ENCODE peak calls at places on chromosomes 12 and 14, in five cellular contexts. One of them, this sample, is unnamed.
A peak's percentile ranks its signal among the peaks of the same experiment; 100 is the strongest.

GRCh38 chr12:7628401-7628961 is 37.2 kb downstream of the APOBEC1 start:
- DNase-seq in Peyer's patch: no peak
- DNase-seq in ovary: no peak
- DNase-seq in neural progenitor cell: peak; percentile 76
- DNase-seq in uterus: no peak
- DNase-seq in this sample: peak; percentile 72

GRCh38 chr12:120668091-120668796 is 18.7 kb upstream of the MLEC start:
- DNase-seq in Peyer's patch: no peak
- DNase-seq in ovary: no peak
- DNase-seq in neural progenitor cell: peak; percentile 29
- DNase-seq in uterus: no peak
- DNase-seq in this sample: no peak

GRCh38 chr14:55454264-55455151 is 14.1 kb upstream of the TBPL2 start:
- DNase-seq in Peyer's patch: no peak
- DNase-seq in ovary: peak; percentile 74
- DNase-seq in neural progenitor cell: peak; percentile 16
- DNase-seq in uterus: peak; percentile 40
- DNase-seq in this sample: no peak

GRCh38 chr12:15887043-15887817 is 5.0 kb downstream of the STRAP start:
- DNase-seq in Peyer's patch: no peak
- DNase-seq in ovary: no peak
- DNase-seq in neural progenitor cell: no peak
- DNase-seq in uterus: no peak
- DNase-seq in this sample: no peak

GRCh38 chr14:99752486-99753121 is 40.6 kb upstream of the EML1 start:
- DNase-seq in Peyer's patch: no peak
- DNase-seq in ovary: no peak
- DNase-seq in neural progenitor cell: no peak
- DNase-seq in uterus: no peak
- DNase-seq in this sample: peak; percentile 54

GRCh38 chr12:3803865-3804472 is 51.1 kb upstream of the CRACR2A start:
- DNase-seq in Peyer's patch: peak; percentile 75
- DNase-seq in ovary: peak; percentile 81
- DNase-seq in neural progenitor cell: peak; percentile 82
- DNase-seq in uterus: peak; percentile 69
- DNase-seq in this sample: peak; percentile 78

GRCh38 chr12:120006248-120006975 is 17.4 kb downstream of the BICDL1 start:
- DNase-seq in Peyer's patch: no peak
- DNase-seq in ovary: no peak
- DNase-seq in neural progenitor cell: no peak
- DNase-seq in uterus: no peak
- DNase-seq in this sample: no peak

GRCh38 chr12:92164712-92165111 is 19.1 kb upstream of the BTG1 start:
- DNase-seq in Peyer's patch: no peak
- DNase-seq in ovary: no peak
- DNase-seq in neural progenitor cell: no peak
- DNase-seq in uterus: no peak
- DNase-seq in this sample: no peak

GRCh38 chr12:94561943-94562411 is 88.4 kb downstream of the TMCC3 start:
- DNase-seq in Peyer's patch: peak; percentile 28
- DNase-seq in ovary: no peak
- DNase-seq in neural progenitor cell: no peak
- DNase-seq in uterus: no peak
- DNase-seq in this sample: no peak

GRCh38 chr12:81294325-81295190 is 216.7 kb downstream of the ACSS3 start:
- DNase-seq in Peyer's patch: no peak
- DNase-seq in ovary: no peak
- DNase-seq in neural progenitor cell: no peak
- DNase-seq in uterus: no peak
- DNase-seq in this sample: no peak

GRCh38 chr12:75341873-75342272 is 7.4 kb downstream of the GLIPR1L1 start:
- DNase-seq in Peyer's patch: no peak
- DNase-seq in ovary: no peak
- DNase-seq in neural progenitor cell: no peak
- DNase-seq in uterus: no peak
- DNase-seq in this sample: no peak

GRCh38 chr14:42000450-42000849 is 393.8 kb downstream of the LRFN5 start:
- DNase-seq in Peyer's patch: no peak
- DNase-seq in ovary: no peak
- DNase-seq in neural progenitor cell: no peak
- DNase-seq in uterus: no peak
- DNase-seq in this sample: no peak

GRCh38 chr12:130480887-130481286 is 143.2 kb downstream of the PIWIL1 start:
- DNase-seq in Peyer's patch: no peak
- DNase-seq in ovary: no peak
- DNase-seq in neural progenitor cell: no peak
- DNase-seq in uterus: no peak
- DNase-seq in this sample: no peak

GRCh38 chr12:5626146-5626545 is 194.2 kb downstream of the NTF3 start:
- DNase-seq in Peyer's patch: no peak
- DNase-seq in ovary: no peak
- DNase-seq in neural progenitor cell: no peak
- DNase-seq in uterus: no peak
- DNase-seq in this sample: no peak

GRCh38 chr12:122473543-122474323 is 27.0 kb downstream of the ZCCHC8 start:
- DNase-seq in Peyer's patch: peak; percentile 12
- DNase-seq in ovary: peak; percentile 33
- DNase-seq in neural progenitor cell: no peak
- DNase-seq in uterus: peak; percentile 67
- DNase-seq in this sample: peak; percentile 48

GRCh38 chr14:68922201-68922613 is 56.9 kb downstream of the ACTN1 start:
- DNase-seq in Peyer's patch: no peak
- DNase-seq in ovary: no peak
- DNase-seq in neural progenitor cell: no peak
- DNase-seq in uterus: no peak
- DNase-seq in this sample: no peak

GRCh38 chr12:1502856-1503255 is 91.5 kb downstream of the FBXL14 start:
- DNase-seq in Peyer's patch: no peak
- DNase-seq in ovary: no peak
- DNase-seq in neural progenitor cell: no peak
- DNase-seq in uterus: no peak
- DNase-seq in this sample: peak; percentile 6

GRCh38 chr14:75831455-75831854 is 150.3 kb downstream of the TGFB3 start:
- DNase-seq in Peyer's patch: peak; percentile 31
- DNase-seq in ovary: peak; percentile 73
- DNase-seq in neural progenitor cell: no peak
- DNase-seq in uterus: peak; percentile 80
- DNase-seq in this sample: peak; percentile 84

GRCh38 chr14:104865631-104866441 is 768 bp downstream of the CEP170B start:
- DNase-seq in Peyer's patch: peak; percentile 19
- DNase-seq in ovary: peak; percentile 57
- DNase-seq in neural progenitor cell: peak; percentile 72
- DNase-seq in uterus: peak; percentile 73
- DNase-seq in this sample: peak; percentile 73

GRCh38 chr12:25052191-25053020 is 103.5 kb upstream of the BCAT1 start:
- DNase-seq in Peyer's patch: peak; percentile 67
- DNase-seq in ovary: no peak
- DNase-seq in neural progenitor cell: no peak
- DNase-seq in uterus: no peak
- DNase-seq in this sample: peak; percentile 42

GRCh38 chr14:65359503-65359902 is 53.0 kb upstream of the FUT8 start:
- DNase-seq in Peyer's patch: no peak
- DNase-seq in ovary: no peak
- DNase-seq in neural progenitor cell: no peak
- DNase-seq in uterus: no peak
- DNase-seq in this sample: no peak

GRCh38 chr12:70408004-70408790 is 42.1 kb downstream of the KCNMB4 start:
- DNase-seq in Peyer's patch: no peak
- DNase-seq in ovary: no peak
- DNase-seq in neural progenitor cell: no peak
- DNase-seq in uterus: no peak
- DNase-seq in this sample: no peak

GRCh38 chr12:49054096-49054495 is 6.5 kb downstream of the KMT2D start:
- DNase-seq in Peyer's patch: no peak
- DNase-seq in ovary: no peak
- DNase-seq in neural progenitor cell: no peak
- DNase-seq in uterus: no peak
- DNase-seq in this sample: no peak

GRCh38 chr12:90729741-90730140 is 225.2 kb downstream of the CCER1 start:
- DNase-seq in Peyer's patch: no peak
- DNase-seq in ovary: no peak
- DNase-seq in neural progenitor cell: no peak
- DNase-seq in uterus: no peak
- DNase-seq in this sample: no peak

GRCh38 chr12:104802198-104802597 is 155.9 kb downstream of the SLC41A2 start:
- DNase-seq in Peyer's patch: no peak
- DNase-seq in ovary: no peak
- DNase-seq in neural progenitor cell: no peak
- DNase-seq in uterus: no peak
- DNase-seq in this sample: no peak

GRCh38 chr14:35144029-35144428 is 21.7 kb downstream of the PRORP start:
- DNase-seq in Peyer's patch: no peak
- DNase-seq in ovary: no peak
- DNase-seq in neural progenitor cell: no peak
- DNase-seq in uterus: no peak
- DNase-seq in this sample: no peak

GRCh38 chr14:35197015-35197414 is 74.7 kb downstream of the PRORP start:
- DNase-seq in Peyer's patch: no peak
- DNase-seq in ovary: no peak
- DNase-seq in neural progenitor cell: no peak
- DNase-seq in uterus: no peak
- DNase-seq in this sample: no peak

GRCh38 chr14:36941783-36942521 is 230.5 kb downstream of the SLC25A21 start:
- DNase-seq in Peyer's patch: peak; percentile 17
- DNase-seq in ovary: peak; percentile 45
- DNase-seq in neural progenitor cell: peak; percentile 76
- DNase-seq in uterus: peak; percentile 56
- DNase-seq in this sample: peak; percentile 67

GRCh38 chr14:97977711-97978261 is 1180.6 kb downstream of the VRK1 start:
- DNase-seq in Peyer's patch: peak; percentile 70
- DNase-seq in ovary: peak; percentile 88
- DNase-seq in neural progenitor cell: no peak
- DNase-seq in uterus: peak; percentile 86
- DNase-seq in this sample: peak; percentile 6

GRCh38 chr14:97978336-97978735 is 1181.2 kb downstream of the VRK1 start:
- DNase-seq in Peyer's patch: peak; percentile 59
- DNase-seq in ovary: peak; percentile 79
- DNase-seq in neural progenitor cell: peak; percentile 88
- DNase-seq in uterus: peak; percentile 78
- DNase-seq in this sample: no peak

GRCh38 chr14:97970222-97970621 is 1173.0 kb downstream of the VRK1 start:
- DNase-seq in Peyer's patch: no peak
- DNase-seq in ovary: no peak
- DNase-seq in neural progenitor cell: no peak
- DNase-seq in uterus: no peak
- DNase-seq in this sample: no peak

GRCh38 chr14:97976861-97977260 is 1179.7 kb downstream of the VRK1 start:
- DNase-seq in Peyer's patch: no peak
- DNase-seq in ovary: no peak
- DNase-seq in neural progenitor cell: no peak
- DNase-seq in uterus: no peak
- DNase-seq in this sample: no peak

GRCh38 chr14:97975960-97976359 is 1178.8 kb downstream of the VRK1 start:
- DNase-seq in Peyer's patch: no peak
- DNase-seq in ovary: no peak
- DNase-seq in neural progenitor cell: no peak
- DNase-seq in uterus: no peak
- DNase-seq in this sample: no peak
- H3K27ac ChIP-seq in Peyer's patch: peak overlapping the region; percentile 85
- H3K27ac ChIP-seq in ovary: no peak overlapping the region
- H3K27ac ChIP-seq in neural progenitor cell: no peak overlapping the region
- H3K27ac ChIP-seq in uterus: peak overlapping the region; percentile 82
- H3K27ac ChIP-seq in this sample: no peak overlapping the region

DNA sequence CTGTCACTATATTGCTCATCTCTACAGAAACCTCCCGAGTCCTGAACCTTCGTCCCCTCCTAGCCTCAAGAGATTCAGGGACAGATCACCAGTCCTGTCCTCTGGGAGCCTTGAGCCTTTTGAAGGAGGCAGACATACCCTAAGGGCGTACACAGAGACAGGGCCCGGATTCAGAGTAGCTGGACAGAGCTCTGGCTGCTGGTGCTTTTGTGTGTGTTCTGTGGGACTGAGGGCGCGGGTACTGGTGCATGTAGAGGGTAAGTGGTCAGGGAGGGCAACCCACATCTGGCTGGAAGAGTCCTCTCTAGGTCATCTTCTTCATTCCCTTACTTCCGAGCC is 16.6 kb downstream of the PPP1R1A start:
- DNase-seq in Peyer's patch: no peak
- DNase-seq in ovary: no peak
- DNase-seq in neural progenitor cell: no peak
- DNase-seq in uterus: no peak
- DNase-seq in this sample: no peak
- TF ChIP-seq CTCF in Peyer's patch: no peak
- TF ChIP-seq CTCF in ovary: no peak
- TF ChIP-seq CTCF in neural progenitor cell: no peak
- TF ChIP-seq CTCF in uterus: no peak
- TF ChIP-seq CTCF in this sample: no peak

GRCh38 chr12:45974883-45975282 is 15.5 kb downstream of the SCAF11 start:
- DNase-seq in Peyer's patch: no peak
- DNase-seq in ovary: no peak
- DNase-seq in neural progenitor cell: no peak
- DNase-seq in uterus: no peak
- DNase-seq in this sample: no peak

GRCh38 chr12:45978108-45978507 is 12.3 kb downstream of the SCAF11 start:
- DNase-seq in Peyer's patch: no peak
- DNase-seq in ovary: no peak
- DNase-seq in neural progenitor cell: no peak
- DNase-seq in uterus: no peak
- DNase-seq in this sample: no peak

GRCh38 chr12:45975506-45975905 is 14.9 kb downstream of the SCAF11 start:
- DNase-seq in Peyer's patch: no peak
- DNase-seq in ovary: no peak
- DNase-seq in neural progenitor cell: no peak
- DNase-seq in uterus: no peak
- DNase-seq in this sample: no peak

GRCh38 chr12:45981075-45981837 is 9.1 kb downstream of the SCAF11 start:
- DNase-seq in Peyer's patch: no peak
- DNase-seq in ovary: no peak
- DNase-seq in neural progenitor cell: no peak
- DNase-seq in uterus: no peak
- DNase-seq in this sample: no peak

GRCh38 chr12:45980540-45980939 is 9.8 kb downstream of the SCAF11 start:
- DNase-seq in Peyer's patch: no peak
- DNase-seq in ovary: no peak
- DNase-seq in neural progenitor cell: no peak
- DNase-seq in uterus: no peak
- DNase-seq in this sample: no peak
- H3K4me1 ChIP-seq in Peyer's patch: no peaks in the 10 kb centered on the region
- H3K4me1 ChIP-seq in ovary: peaks cover 7% of the 10 kb centered on the region
- H3K4me1 ChIP-seq in neural progenitor cell: peaks cover 4% of the 10 kb centered on the region
- H3K4me1 ChIP-seq in uterus: peaks cover 20% of the 10 kb centered on the region
- H3K4me1 ChIP-seq in this sample: peaks cover 23% of the 10 kb centered on the region

GRCh38 chr12:109680521-109681030 is 33.0 kb upstream of the FAM222A start:
- DNase-seq in Peyer's patch: no peak
- DNase-seq in ovary: no peak
- DNase-seq in neural progenitor cell: no peak
- DNase-seq in uterus: no peak
- DNase-seq in this sample: no peak

GRCh38 chr12:109675411-109675810 is 38.2 kb upstream of the FAM222A start:
- DNase-seq in Peyer's patch: no peak
- DNase-seq in ovary: no peak
- DNase-seq in neural progenitor cell: no peak
- DNase-seq in uterus: no peak
- DNase-seq in this sample: no peak

GRCh38 chr12:109679716-109680520 is 33.7 kb upstream of the FAM222A start:
- DNase-seq in Peyer's patch: no peak
- DNase-seq in ovary: no peak
- DNase-seq in neural progenitor cell: no peak
- DNase-seq in uterus: no peak
- DNase-seq in this sample: no peak

GRCh38 chr12:109678732-109679131 is 34.9 kb upstream of the FAM222A start:
- DNase-seq in Peyer's patch: no peak
- DNase-seq in ovary: no peak
- DNase-seq in neural progenitor cell: peak; percentile 53
- DNase-seq in uterus: no peak
- DNase-seq in this sample: peak; percentile 12

GRCh38 chr12:109677323-109677722 is 36.3 kb upstream of the FAM222A start:
- DNase-seq in Peyer's patch: no peak
- DNase-seq in ovary: no peak
- DNase-seq in neural progenitor cell: peak; percentile 97
- DNase-seq in uterus: no peak
- DNase-seq in this sample: no peak
- H3K27ac ChIP-seq in Peyer's patch: no peak overlapping the region
- H3K27ac ChIP-seq in ovary: no peak overlapping the region
- H3K27ac ChIP-seq in neural progenitor cell: peak overlapping the region; percentile 61
- H3K27ac ChIP-seq in uterus: no peak overlapping the region
- H3K27ac ChIP-seq in this sample: no peak overlapping the region